ENCODE peak calls at places on chromosomes 1 and 21, in five cellular contexts. Y is mammary epithelial cell; I is IMR-90; H is CD8-positive, alpha-beta memory T cell; U is small intestine. F is an unnamed sample.

GRCh38 chr21:41170442-41170841 is 2.5 kb downstream of the BACE2 start:
- DNase-seq in Y (peak; percentile 62), I (peak; percentile 34), H (no peak), U (peak; percentile 59), F (peak; percentile 71)

GRCh38 chr1:44405804-44406743 is 1.0 kb downstream of the RNF220 start:
- DNase-seq in Y (no peak), I (no peak), H (no peak), U (no peak), F (peak; percentile 58)

GRCh38 chr1:17117451-17118265 is 1.6 kb downstream of the PADI2 start:
- DNase-seq in Y (no peak), I (no peak), H (no peak), U (no peak), F (no peak)

GRCh38 chr1:55213029-55213884 is 1.9 kb downstream of the USP24 start:
- DNase-seq in Y (no peak), I (no peak), H (no peak), U (peak; percentile 9), F (no peak)

GRCh38 chr1:10694274-10694632 is 102.2 kb downstream of the CASZ1 start:
- DNase-seq in Y (peak; percentile 47), I (no peak), H (peak; percentile 62), U (peak; percentile 77), F (no peak)

GRCh38 chr1:64519921-64520320 is 50.0 kb downstream of the CACHD1 start:
- DNase-seq in Y (no peak), I (peak; percentile 56), H (no peak), U (no peak), F (no peak)

GRCh38 chr1:204025917-204026709 is 46.8 kb upstream of the SOX13 start:
- DNase-seq in Y (no peak), I (no peak), H (no peak), U (no peak), F (no peak)

GRCh38 chr21:35924714-35925301 is 135.5 kb downstream of the SETD4 start:
- DNase-seq in Y (peak; percentile 99), I (peak; percentile 96), H (no peak), U (peak; percentile 29), F (peak; percentile 76)

GRCh38 chr1:78070758-78071157 is 25.0 kb downstream of the GIPC2 start:
- DNase-seq in Y (peak; percentile 90), I (peak; percentile 94), H (no peak), U (peak; percentile 42), F (peak; percentile 59)

GRCh38 chr21:22885614-22886013 is 1887.4 kb downstream of the NCAM2 start:
- DNase-seq in Y (no peak), I (no peak), H (no peak), U (no peak), F (no peak)

GRCh38 chr1:224494343-224494742 is 59.7 kb upstream of the WDR26 start:
- DNase-seq in Y (no peak), I (no peak), H (no peak), U (no peak), F (no peak)

GRCh38 chr1:75791022-75791421 is 5.0 kb downstream of the RABGGTB start:
- DNase-seq in Y (peak; percentile 47), I (peak; percentile 52), H (no peak), U (peak; percentile 61), F (no peak)

GRCh38 chr1:183353597-183353996 is 64.6 kb downstream of the NMNAT2 start:
- DNase-seq in Y (no peak), I (no peak), H (no peak), U (no peak), F (no peak)

GRCh38 chr1:207844374-207844773 is 66.6 kb downstream of the CD34 start:
- DNase-seq in Y (no peak), I (no peak), H (no peak), U (no peak), F (no peak)

GRCh38 chr1:11518016-11518670 is 39.2 kb downstream of the DISP3 start:
- DNase-seq in Y (no peak), I (no peak), H (no peak), U (no peak), F (no peak)

GRCh38 chr1:14974361-14974760 is 179.2 kb upstream of the TMEM51 start:
- DNase-seq in Y (no peak), I (peak; percentile 50), H (no peak), U (no peak), F (no peak)

GRCh38 chr1:211705439-211706205 is 30.2 kb upstream of the NEK2 start:
- DNase-seq in Y (peak; percentile 78), I (peak; percentile 25), H (no peak), U (no peak), F (no peak)

GRCh38 chr1:230584660-230585059 is 57.6 kb upstream of the COG2 start:
- DNase-seq in Y (no peak), I (no peak), H (no peak), U (no peak), F (no peak)

GRCh38 chr1:41670558-41670957 is 186.1 kb upstream of the EDN2 start:
- DNase-seq in Y (peak; percentile 79), I (peak; percentile 87), H (no peak), U (no peak), F (no peak)

GRCh38 chr1:100950776-100951175 is 54.9 kb downstream of the SLC30A7 start:
- DNase-seq in Y (no peak), I (peak; percentile 81), H (no peak), U (no peak), F (peak; percentile 2)

GRCh38 chr1:14600405-14601150 is 2.1 kb downstream of the KAZN start:
- DNase-seq in Y (no peak), I (no peak), H (no peak), U (no peak), F (no peak)

GRCh38 chr1:40185951-40186864 is 25.0 kb downstream of the RLF start:
- DNase-seq in Y (peak; percentile 71), I (peak; percentile 62), H (no peak), U (peak; percentile 5), F (peak; percentile 30)

GRCh38 chr1:30755334-30755733 is 2.2 kb downstream of the LAPTM5 start:
- DNase-seq in Y (no peak), I (no peak), H (no peak), U (no peak), F (no peak)

GRCh38 chr1:238953448-238953847 is 432.9 kb upstream of the CHRM3 start:
- DNase-seq in Y (no peak), I (no peak), H (no peak), U (no peak), F (no peak)

GRCh38 chr1:238951809-238952208 is 434.6 kb upstream of the CHRM3 start:
- DNase-seq in Y (peak; percentile 52), I (peak; percentile 33), H (no peak), U (peak; percentile 32), F (no peak)

GRCh38 chr1:238955934-238956333 is 430.4 kb upstream of the CHRM3 start:
- DNase-seq in Y (no peak), I (no peak), H (no peak), U (no peak), F (no peak)

GRCh38 chr1:238954865-238955264 is 431.5 kb upstream of the CHRM3 start:
- DNase-seq in Y (no peak), I (no peak), H (no peak), U (no peak), F (no peak)

DNA sequence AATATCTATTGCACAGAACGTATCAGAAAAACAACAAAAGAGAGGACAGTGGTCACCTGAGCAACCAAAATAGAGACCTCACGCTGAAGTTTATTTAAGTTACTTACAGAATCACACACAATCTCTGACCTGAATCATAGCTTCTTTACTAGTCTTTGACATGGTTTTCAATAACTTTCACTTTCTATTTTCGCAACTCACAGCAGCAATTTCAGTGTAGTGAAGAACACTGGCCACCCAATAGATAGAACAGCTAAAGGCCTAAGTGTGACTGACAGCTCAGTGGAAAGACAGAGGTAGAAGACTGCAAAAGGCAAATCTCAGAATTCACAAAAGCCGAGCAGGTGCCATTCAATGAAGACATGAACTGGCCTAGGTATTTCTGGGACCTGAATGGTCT is 435.6 kb upstream of the CHRM3 start:
- DNase-seq in Y (no peak), I (no peak), H (no peak), U (peak; percentile 32), F (no peak)
- H3K9me3 ChIP-seq in Y (no peaks in the 10 kb centered on the region), I (no peaks in the 10 kb centered on the region), H (no peaks in the 10 kb centered on the region), U (no peaks in the 10 kb centered on the region), F (no peaks in the 10 kb centered on the region)

GRCh38 chr1:26758358-26758757 is 29.4 kb upstream of the PIGV start:
- DNase-seq in Y (no peak), I (no peak), H (no peak), U (no peak), F (no peak)

GRCh38 chr1:26761217-26761616 is 26.5 kb upstream of the PIGV start:
- DNase-seq in Y (no peak), I (no peak), H (no peak), U (no peak), F (no peak)

GRCh38 chr1:26754086-26754874 is 33.5 kb upstream of the PIGV start:
- DNase-seq in Y (peak; percentile 80), I (no peak), H (no peak), U (no peak), F (no peak)

DNA sequence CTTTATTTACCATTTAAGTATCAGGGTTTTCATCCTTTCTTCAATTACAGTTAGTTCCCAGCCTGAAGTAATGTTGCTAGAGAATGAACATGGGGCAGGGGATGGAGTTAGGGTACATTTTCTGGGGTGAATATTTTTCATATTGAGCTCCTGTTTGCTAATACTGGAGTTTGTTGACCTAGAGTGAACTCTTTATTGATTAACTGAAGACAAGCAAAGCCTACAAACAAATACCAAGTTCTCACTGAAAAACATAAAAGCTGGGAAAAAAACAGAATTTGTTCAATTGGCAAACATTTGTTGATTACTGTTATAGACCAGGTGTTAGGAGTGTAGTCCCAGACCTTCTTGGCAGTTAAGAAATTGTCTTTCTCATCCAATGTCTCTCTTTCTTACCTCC is 28.2 kb upstream of the PIGV start:
- DNase-seq in Y (no peak), I (no peak), H (no peak), U (no peak), F (no peak)
- H3K36me3 ChIP-seq in Y (peaks cover 28% of the 10 kb centered on the region), I (peaks cover 54% of the 10 kb centered on the region), H (peaks cover 40% of the 10 kb centered on the region), U (peaks cover 27% of the 10 kb centered on the region), F (peaks cover 82% of the 10 kb centered on the region)

DNA sequence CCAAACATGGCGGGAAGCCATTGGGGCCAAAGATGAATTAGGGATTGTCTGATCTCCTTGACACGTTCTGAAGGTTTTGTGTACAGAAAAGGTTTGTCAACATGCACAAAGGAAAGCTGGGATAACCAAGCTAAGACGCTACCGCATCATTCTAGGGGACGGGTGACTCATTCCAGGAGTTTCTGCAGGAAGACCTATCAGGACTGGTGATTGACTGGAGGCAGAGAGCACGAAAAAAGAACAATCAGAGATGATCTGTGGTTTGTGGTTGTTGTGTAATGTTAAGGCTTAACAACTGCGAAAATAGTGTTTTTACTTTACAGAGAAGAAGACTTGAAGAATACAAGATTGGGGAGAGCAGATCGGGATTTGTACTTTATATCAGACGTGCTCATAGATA is 22.2 kb upstream of the ERG start:
- DNase-seq in Y (no peak), I (no peak), H (no peak), U (no peak), F (no peak)
- H3K27me3 ChIP-seq in Y (peaks cover 6% of the 10 kb centered on the region), I (peaks cover 23% of the 10 kb centered on the region), H (no peaks in the 10 kb centered on the region), U (no peaks in the 10 kb centered on the region), F (no peaks in the 10 kb centered on the region)

GRCh38 chr21:10639123-10639522 is 117.7 kb downstream of the TPTE start:
- DNase-seq in Y (no peak), I (no peak), H (no peak), U (no peak), F (no peak)
- H3K9me3 ChIP-seq in Y (peaks cover 50% of the 10 kb centered on the region), I (peaks cover 31% of the 10 kb centered on the region), H (peaks cover 7% of the 10 kb centered on the region), U (peaks cover 7% of the 10 kb centered on the region), F (peaks cover 2% of the 10 kb centered on the region)